ENCODE peak calls at places on chromosomes 7 and 10, in seven cellular contexts. One of them, this sample, is unnamed.

GRCh38 chr10:126937026-126937425 is 31.8 kb downstream of the DOCK1 start:
- DNase-seq in suprapubic skin: no peak
- DNase-seq in heart right ventricle: no peak
- DNase-seq in brain microvascular endothelial cell: no peak
- DNase-seq in choroid plexus epithelial cell: no peak
- DNase-seq in lung: no peak
- DNase-seq in fibroblast of the aortic adventitia: no peak
- DNase-seq in this sample: no peak

GRCh38 chr7:25951414-25952276 is 200.4 kb upstream of the NFE2L3 start:
- DNase-seq in brain microvascular endothelial cell: no peak
- DNase-seq in fibroblast of the aortic adventitia: no peak
- DNase-seq in choroid plexus epithelial cell: peak; percentile 9
- DNase-seq in heart right ventricle: no peak
- DNase-seq in lung: peak; percentile 30
- DNase-seq in suprapubic skin: peak; percentile 80
- DNase-seq in this sample: peak; percentile 20

GRCh38 chr7:132475669-132476116 is 100.6 kb downstream of the PLXNA4 start:
- DNase-seq in brain microvascular endothelial cell: no peak
- DNase-seq in suprapubic skin: no peak
- DNase-seq in heart right ventricle: no peak
- DNase-seq in lung: no peak
- DNase-seq in choroid plexus epithelial cell: no peak
- DNase-seq in fibroblast of the aortic adventitia: no peak
- DNase-seq in this sample: no peak

GRCh38 chr10:76388321-76388720 is 956.9 kb downstream of the LRMDA start:
- DNase-seq in choroid plexus epithelial cell: no peak
- DNase-seq in heart right ventricle: no peak
- DNase-seq in lung: no peak
- DNase-seq in fibroblast of the aortic adventitia: peak; percentile 45
- DNase-seq in brain microvascular endothelial cell: no peak
- DNase-seq in suprapubic skin: no peak
- DNase-seq in this sample: no peak

GRCh38 chr10:50508315-50509051 is 115.3 kb downstream of the SGMS1 start:
- DNase-seq in heart right ventricle: no peak
- DNase-seq in fibroblast of the aortic adventitia: no peak
- DNase-seq in brain microvascular endothelial cell: no peak
- DNase-seq in lung: no peak
- DNase-seq in suprapubic skin: no peak
- DNase-seq in choroid plexus epithelial cell: no peak
- DNase-seq in this sample: no peak

GRCh38 chr7:39035156-39035555 is 57.4 kb downstream of the POU6F2 start:
- DNase-seq in brain microvascular endothelial cell: no peak
- DNase-seq in choroid plexus epithelial cell: no peak
- DNase-seq in fibroblast of the aortic adventitia: no peak
- DNase-seq in lung: no peak
- DNase-seq in heart right ventricle: no peak
- DNase-seq in suprapubic skin: no peak
- DNase-seq in this sample: no peak

GRCh38 chr10:132522521-132523411 is 14.8 kb upstream of the INPP5A start:
- DNase-seq in fibroblast of the aortic adventitia: no peak
- DNase-seq in choroid plexus epithelial cell: no peak
- DNase-seq in suprapubic skin: peak; percentile 72
- DNase-seq in brain microvascular endothelial cell: no peak
- DNase-seq in heart right ventricle: no peak
- DNase-seq in lung: no peak
- DNase-seq in this sample: no peak

GRCh38 chr7:121151663-121152344 is 163.3 kb downstream of the CPED1 start:
- DNase-seq in brain microvascular endothelial cell: no peak
- DNase-seq in heart right ventricle: no peak
- DNase-seq in fibroblast of the aortic adventitia: no peak
- DNase-seq in lung: no peak
- DNase-seq in choroid plexus epithelial cell: no peak
- DNase-seq in suprapubic skin: no peak
- DNase-seq in this sample: no peak

GRCh38 chr10:98225000-98225399 is 43.0 kb downstream of the LOXL4 start:
- DNase-seq in fibroblast of the aortic adventitia: peak; percentile 16
- DNase-seq in brain microvascular endothelial cell: peak; percentile 12
- DNase-seq in lung: no peak
- DNase-seq in heart right ventricle: no peak
- DNase-seq in choroid plexus epithelial cell: peak; percentile 41
- DNase-seq in suprapubic skin: no peak
- DNase-seq in this sample: no peak

GRCh38 chr7:29975564-29975963 is 14.0 kb downstream of the SCRN1 start:
- DNase-seq in suprapubic skin: no peak
- DNase-seq in choroid plexus epithelial cell: no peak
- DNase-seq in heart right ventricle: no peak
- DNase-seq in brain microvascular endothelial cell: no peak
- DNase-seq in fibroblast of the aortic adventitia: no peak
- DNase-seq in lung: no peak
- DNase-seq in this sample: no peak

GRCh38 chr10:948347-948746 is 16.8 kb upstream of the LARP4B start:
- DNase-seq in suprapubic skin: no peak
- DNase-seq in heart right ventricle: no peak
- DNase-seq in lung: no peak
- DNase-seq in choroid plexus epithelial cell: no peak
- DNase-seq in brain microvascular endothelial cell: no peak
- DNase-seq in fibroblast of the aortic adventitia: no peak
- DNase-seq in this sample: no peak

GRCh38 chr10:80664071-80664680 is 126.5 kb downstream of the SH2D4B start:
- DNase-seq in brain microvascular endothelial cell: peak; percentile 69
- DNase-seq in choroid plexus epithelial cell: peak; percentile 70
- DNase-seq in heart right ventricle: peak; percentile 81
- DNase-seq in suprapubic skin: peak; percentile 85
- DNase-seq in fibroblast of the aortic adventitia: peak; percentile 38
- DNase-seq in lung: peak; percentile 84
- DNase-seq in this sample: peak; percentile 65

DNA sequence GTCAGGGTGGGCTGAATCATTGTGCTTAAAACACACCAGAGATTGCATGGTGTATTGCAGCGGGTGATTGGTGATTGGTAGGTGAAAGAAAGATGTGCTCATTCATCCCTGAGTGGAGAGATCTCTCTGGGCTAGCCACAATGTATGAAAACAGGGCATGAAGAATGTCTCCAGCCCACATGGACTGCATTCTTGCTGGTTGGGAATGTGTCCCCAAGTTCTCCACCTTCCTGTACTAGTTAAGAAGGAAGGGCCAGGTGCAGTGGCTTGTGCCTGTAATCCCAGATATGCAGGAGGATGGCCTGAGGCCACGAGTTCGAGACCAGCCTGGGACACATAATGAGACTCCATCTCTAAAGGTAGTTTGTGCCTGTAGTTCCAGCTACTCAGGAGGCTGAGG is 113.8 kb upstream of the LANCL2 start:
- DNase-seq in lung: no peak
- DNase-seq in heart right ventricle: no peak
- DNase-seq in fibroblast of the aortic adventitia: no peak
- DNase-seq in choroid plexus epithelial cell: no peak
- DNase-seq in brain microvascular endothelial cell: no peak
- DNase-seq in suprapubic skin: no peak
- DNase-seq in this sample: no peak
- H3K4me3 ChIP-seq in lung: no peak overlapping the region
- H3K4me3 ChIP-seq in heart right ventricle: no peak overlapping the region
- H3K4me3 ChIP-seq in fibroblast of the aortic adventitia: no peak overlapping the region
- H3K4me3 ChIP-seq in choroid plexus epithelial cell: no peak overlapping the region
- H3K4me3 ChIP-seq in brain microvascular endothelial cell: no peak overlapping the region
- H3K4me3 ChIP-seq in suprapubic skin: no peak overlapping the region
- H3K4me3 ChIP-seq in this sample: no peak overlapping the region

GRCh38 chr7:102288285-102288930 is 1.7 kb downstream of the SH2B2 start:
- DNase-seq in brain microvascular endothelial cell: no peak
- DNase-seq in choroid plexus epithelial cell: peak; percentile 20
- DNase-seq in lung: no peak
- DNase-seq in fibroblast of the aortic adventitia: no peak
- DNase-seq in suprapubic skin: no peak
- DNase-seq in heart right ventricle: no peak
- DNase-seq in this sample: no peak
- TF ChIP-seq CTCF in brain microvascular endothelial cell: peak; percentile 46
- TF ChIP-seq CTCF in choroid plexus epithelial cell: peak; percentile 30
- TF ChIP-seq CTCF in lung: no peak
- TF ChIP-seq CTCF in fibroblast of the aortic adventitia: no peak
- TF ChIP-seq CTCF in suprapubic skin: no peak
- TF ChIP-seq CTCF in heart right ventricle: no peak
- TF ChIP-seq CTCF in this sample: no peak

DNA sequence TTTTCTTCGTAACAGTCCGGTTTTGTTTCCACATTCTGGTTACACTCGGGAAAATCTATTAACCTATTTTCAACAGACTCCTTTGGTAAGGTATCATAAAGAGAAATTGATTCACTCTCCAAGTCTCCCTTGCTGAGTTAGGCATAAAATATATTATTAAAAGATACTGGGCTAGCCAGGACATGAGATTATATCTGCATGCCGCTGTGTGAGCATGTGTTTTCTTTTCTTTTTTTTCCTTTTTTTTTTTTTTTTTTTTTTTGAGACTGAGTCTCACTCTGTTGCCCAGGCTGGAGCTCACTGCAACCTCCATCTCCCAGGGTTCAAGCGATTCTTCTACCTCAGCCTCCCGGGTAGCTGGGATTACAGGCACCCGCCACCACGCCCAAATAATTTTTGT is 23.0 kb upstream of the SFMBT2 start:
- DNase-seq in fibroblast of the aortic adventitia: no peak
- DNase-seq in brain microvascular endothelial cell: no peak
- DNase-seq in suprapubic skin: no peak
- DNase-seq in choroid plexus epithelial cell: no peak
- DNase-seq in lung: no peak
- DNase-seq in heart right ventricle: no peak
- DNase-seq in this sample: no peak
- H3K4me3 ChIP-seq in fibroblast of the aortic adventitia: no peak overlapping the region
- H3K4me3 ChIP-seq in brain microvascular endothelial cell: no peak overlapping the region
- H3K4me3 ChIP-seq in suprapubic skin: no peak overlapping the region
- H3K4me3 ChIP-seq in choroid plexus epithelial cell: no peak overlapping the region
- H3K4me3 ChIP-seq in lung: no peak overlapping the region
- H3K4me3 ChIP-seq in heart right ventricle: no peak overlapping the region
- H3K4me3 ChIP-seq in this sample: no peak overlapping the region

DNA sequence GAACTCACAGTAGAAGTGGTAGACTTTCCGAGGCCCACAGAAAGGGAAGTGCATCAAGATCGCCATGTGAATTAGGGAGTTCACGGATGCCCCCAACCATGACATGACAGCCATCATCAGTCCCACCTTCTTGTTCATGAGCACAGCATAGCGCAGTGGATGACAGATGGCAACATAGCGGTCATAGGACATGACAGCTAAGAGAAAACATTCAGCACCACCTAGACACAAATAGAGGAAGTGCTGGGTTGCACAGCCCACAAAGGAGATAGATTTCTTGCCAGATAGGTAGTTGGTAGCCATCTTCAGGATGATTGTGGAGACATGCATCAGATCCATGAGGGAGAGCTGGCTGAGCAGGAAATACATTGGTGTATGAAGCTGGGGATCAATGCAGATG is 342 bp downstream of the OR2AE1 start:
- DNase-seq in suprapubic skin: no peak
- DNase-seq in fibroblast of the aortic adventitia: no peak
- DNase-seq in lung: no peak
- DNase-seq in heart right ventricle: no peak
- DNase-seq in choroid plexus epithelial cell: no peak
- DNase-seq in brain microvascular endothelial cell: no peak
- DNase-seq in this sample: no peak
- TF ChIP-seq CTCF in suprapubic skin: no peak
- TF ChIP-seq CTCF in fibroblast of the aortic adventitia: no peak
- TF ChIP-seq CTCF in lung: no peak
- TF ChIP-seq CTCF in heart right ventricle: no peak
- TF ChIP-seq CTCF in choroid plexus epithelial cell: no peak
- TF ChIP-seq CTCF in brain microvascular endothelial cell: no peak
- TF ChIP-seq CTCF in this sample: no peak

DNA sequence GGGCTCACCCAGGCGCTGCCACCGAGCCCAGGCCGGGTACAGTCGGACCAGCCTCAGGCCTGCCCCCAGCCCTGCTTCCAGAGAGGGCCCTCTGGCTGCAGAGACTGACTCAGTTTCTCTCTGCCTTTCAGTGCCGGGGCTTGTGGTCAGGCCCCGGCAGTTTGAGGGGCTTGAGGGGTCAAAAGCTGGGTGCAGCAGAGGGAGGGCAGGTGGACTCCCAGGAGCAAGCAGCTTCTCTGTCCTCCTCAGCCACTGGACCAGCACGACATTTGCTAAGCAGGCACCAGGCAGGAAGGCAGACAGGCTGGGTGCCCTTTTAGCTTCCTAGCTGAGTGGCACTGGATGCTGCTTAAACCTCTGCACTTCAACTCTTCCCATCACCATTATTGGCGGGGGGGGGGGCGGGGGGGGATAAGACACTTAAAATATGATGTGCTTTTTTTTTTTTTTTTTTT is 168.5 kb downstream of the NEURL1 start:
- DNase-seq in brain microvascular endothelial cell: no peak
- DNase-seq in heart right ventricle: no peak
- DNase-seq in choroid plexus epithelial cell: peak; percentile 24
- DNase-seq in fibroblast of the aortic adventitia: no peak
- DNase-seq in suprapubic skin: no peak
- DNase-seq in lung: no peak
- DNase-seq in this sample: no peak
- H3K4me3 ChIP-seq in brain microvascular endothelial cell: peak overlapping the region; percentile 70
- H3K4me3 ChIP-seq in heart right ventricle: no peak overlapping the region
- H3K4me3 ChIP-seq in choroid plexus epithelial cell: peak overlapping the region; percentile 75
- H3K4me3 ChIP-seq in fibroblast of the aortic adventitia: peak overlapping the region; percentile 78
- H3K4me3 ChIP-seq in suprapubic skin: peak overlapping the region; percentile 57
- H3K4me3 ChIP-seq in lung: no peak overlapping the region
- H3K4me3 ChIP-seq in this sample: no peak overlapping the region

DNA sequence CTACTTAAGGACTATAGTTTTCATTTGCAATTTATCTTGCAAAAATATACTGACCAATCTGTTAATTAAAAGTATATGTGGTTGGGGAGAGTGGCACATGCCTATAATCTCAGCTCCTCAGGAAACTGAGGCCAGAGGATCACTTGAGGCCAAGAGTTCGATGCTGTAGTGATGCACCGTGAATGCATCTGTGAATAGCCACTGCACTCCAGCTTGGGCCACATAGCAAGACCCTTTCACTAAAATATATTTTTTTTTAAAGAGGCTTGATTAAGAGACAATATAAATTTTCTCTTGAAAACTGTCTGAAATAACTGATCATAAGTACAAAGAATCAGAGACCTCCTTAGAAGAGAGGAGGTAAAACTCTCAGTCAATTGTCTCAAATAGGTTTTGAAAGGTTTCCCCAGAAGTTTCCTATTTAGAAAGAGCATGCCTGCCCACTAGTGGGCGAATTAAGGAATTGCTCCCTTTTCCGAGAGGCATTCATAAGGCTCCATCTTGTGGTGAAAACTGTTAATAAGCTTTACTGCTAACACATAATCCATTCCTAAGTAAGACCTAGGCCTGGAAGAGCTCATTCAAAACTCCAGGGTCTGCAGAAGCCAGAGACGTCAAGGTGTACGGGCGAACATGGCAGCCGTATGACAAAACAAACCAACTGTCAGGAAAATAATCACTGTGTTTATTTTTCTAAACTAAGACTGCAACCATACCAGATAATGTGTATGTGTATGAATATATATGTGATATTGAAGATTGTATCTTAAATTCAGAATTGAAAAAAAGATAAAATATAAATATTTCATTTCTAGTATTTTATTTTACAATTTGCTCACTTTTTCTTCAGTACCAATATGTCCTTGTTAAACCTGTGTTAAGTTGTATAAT is 6.8 kb upstream of the TAS2R40 start:
- DNase-seq in fibroblast of the aortic adventitia: peak; percentile 94
- DNase-seq in suprapubic skin: no peak
- DNase-seq in lung: peak; percentile 52
- DNase-seq in heart right ventricle: no peak
- DNase-seq in choroid plexus epithelial cell: peak; percentile 93
- DNase-seq in brain microvascular endothelial cell: peak; percentile 64
- DNase-seq in this sample: peak; percentile 81
- TF ChIP-seq CTCF in fibroblast of the aortic adventitia: peak; percentile 99
- TF ChIP-seq CTCF in suprapubic skin: peak; percentile 99
- TF ChIP-seq CTCF in lung: peak; percentile 100
- TF ChIP-seq CTCF in heart right ventricle: peak; percentile 99
- TF ChIP-seq CTCF in choroid plexus epithelial cell: peak; percentile 100
- TF ChIP-seq CTCF in brain microvascular endothelial cell: peak; percentile 99
- TF ChIP-seq CTCF in this sample: peak; percentile 97